ENCODE peak calls at places on chromosomes 16 and 17, in ten cellular contexts. K is bronchial epithelial cell; L is HS-27A; I is activated CD8-positive, alpha-beta memory T cell treated with anti-CD3 and anti-CD28 coated beads for 1 hour; Z is HT1080; D is nucleus accumbens; O is A549; H is WTC11; R is kidney; S is AG09309. V is an unnamed sample.

GRCh38 chr16:48384305-48384981 is 770 bp downstream of the SIAH1 start:
- DNase-seq in O (peak; percentile 71), D (peak; percentile 63), R (peak; percentile 89), I (no peak), K (no peak), S (no peak), Z (no peak), L (no peak), H (peak; percentile 64), V (no peak)

GRCh38 chr16:87556941-87557459 is 45.3 kb upstream of the JPH3 start:
- DNase-seq in D (no peak), L (no peak), I (no peak), H (no peak), O (no peak), Z (no peak), K (no peak), R (peak; percentile 92), S (no peak), V (no peak)

GRCh38 chr16:75546293-75546692 is 9.8 kb downstream of the TMEM231 start:
- DNase-seq in Z (no peak), L (no peak), O (no peak), D (no peak), H (no peak), I (no peak), R (no peak), S (no peak), K (no peak), V (no peak)

GRCh38 chr17:5780476-5780875 is 196.2 kb upstream of the NLRP1 start:
- DNase-seq in L (no peak), Z (peak; percentile 70), D (no peak), R (no peak), K (peak; percentile 85), O (no peak), S (no peak), I (no peak), H (no peak), V (peak; percentile 70)

GRCh38 chr17:75832164-75832651 is 12.0 kb downstream of the UNC13D start:
- DNase-seq in S (peak; percentile 59), Z (peak; percentile 94), L (no peak), K (peak; percentile 58), I (no peak), R (peak; percentile 70), H (no peak), D (no peak), O (no peak), V (peak; percentile 69)

GRCh38 chr17:73760186-73760758 is 116.0 kb upstream of the SDK2 start:
- DNase-seq in I (no peak), S (no peak), R (peak; percentile 65), H (peak; percentile 64), K (no peak), Z (no peak), L (no peak), D (no peak), O (no peak), V (no peak)

GRCh38 chr16:83797013-83797412 is 10.8 kb upstream of the HSBP1 start:
- DNase-seq in D (no peak), L (no peak), Z (no peak), R (no peak), H (no peak), O (no peak), S (no peak), K (no peak), I (no peak), V (no peak)

GRCh38 chr16:61480250-61480649 is 556.0 kb downstream of the CDH8 start:
- DNase-seq in H (no peak), L (no peak), R (no peak), Z (no peak), K (no peak), S (no peak), I (no peak), D (no peak), O (no peak), V (no peak)

GRCh38 chr17:51251010-51251409 is 8.8 kb downstream of the MBTD1 start:
- DNase-seq in R (no peak), L (no peak), O (no peak), K (peak; percentile 18), I (no peak), Z (peak; percentile 69), H (no peak), S (no peak), D (no peak), V (no peak)

GRCh38 chr16:722835-723633 is 2.1 kb downstream of the ANTKMT start:
- DNase-seq in D (no peak), R (no peak), Z (no peak), I (no peak), L (no peak), O (no peak), H (no peak), K (no peak), S (no peak), V (no peak)

GRCh38 chr16:65754799-65755691 is 611.4 kb upstream of the CDH5 start:
- DNase-seq in L (no peak), K (no peak), H (no peak), Z (no peak), S (peak; percentile 72), D (no peak), R (peak; percentile 70), O (no peak), I (no peak), V (no peak)

GRCh38 chr16:4350787-4351659 is at the start of gene PAM16:
- DNase-seq in L (peak; percentile 89), I (peak; percentile 91), R (peak; percentile 99), S (no peak), O (peak; percentile 85), Z (peak; percentile 89), D (peak; percentile 95), K (peak; percentile 81), H (peak; percentile 99), V (peak; percentile 87)

GRCh38 chr16:89113661-89114060 is 20.0 kb downstream of the ACSF3 start:
- DNase-seq in D (no peak), Z (no peak), L (no peak), S (no peak), I (no peak), K (no peak), O (no peak), R (peak; percentile 70), H (no peak), V (no peak)

GRCh38 chr17:36124879-36125824 is 21.5 kb downstream of the CCL4 start:
- DNase-seq in R (no peak), O (no peak), K (no peak), L (no peak), H (peak; percentile 31), D (no peak), Z (no peak), I (no peak), S (no peak), V (no peak)

GRCh38 chr16:53150769-53151168 is 96.0 kb downstream of the CHD9 start:
- DNase-seq in K (no peak), L (no peak), O (no peak), S (no peak), D (no peak), Z (no peak), I (no peak), H (no peak), R (no peak), V (no peak)

GRCh38 chr17:19291646-19292376 is 54.6 kb downstream of the EPN2 start:
- DNase-seq in Z (no peak), D (no peak), R (no peak), S (no peak), K (no peak), I (no peak), L (no peak), O (no peak), H (no peak), V (no peak)

GRCh38 chr16:69833357-69833781 is 71.2 kb downstream of the WWP2 start:
- DNase-seq in K (no peak), H (no peak), R (no peak), Z (no peak), D (no peak), I (no peak), O (no peak), L (no peak), S (peak; percentile 4), V (no peak)

GRCh38 chr16:47712276-47713224 is 251.4 kb downstream of the PHKB start:
- DNase-seq in I (no peak), L (no peak), S (no peak), K (no peak), D (no peak), Z (no peak), H (no peak), R (peak; percentile 73), O (no peak), V (no peak)

GRCh38 chr17:7045492-7046126 is 1.7 kb upstream of the SLC16A11 start:
- DNase-seq in S (no peak), L (peak; percentile 29), H (no peak), R (no peak), D (no peak), K (peak; percentile 84), I (no peak), O (peak; percentile 76), Z (peak; percentile 66), V (peak; percentile 44)

GRCh38 chr16:20675488-20676267 is 21.8 kb downstream of the ACSM1 start:
- DNase-seq in L (no peak), Z (no peak), O (no peak), R (no peak), K (peak; percentile 70), S (no peak), I (no peak), D (no peak), H (peak; percentile 31), V (no peak)

GRCh38 chr17:2025622-2026309 is 632 bp upstream of the RTN4RL1 start:
- DNase-seq in O (peak; percentile 97), Z (peak; percentile 75), D (peak; percentile 45), K (peak; percentile 55), R (peak; percentile 86), H (peak; percentile 62), S (no peak), L (no peak), I (no peak), V (no peak)

GRCh38 chr17:81488276-81488860 is 24.2 kb downstream of the ACTG1 start:
- DNase-seq in S (no peak), K (no peak), L (no peak), R (no peak), D (no peak), H (no peak), I (no peak), O (no peak), Z (no peak), V (no peak)

GRCh38 chr17:61837175-61838051 is 25.9 kb downstream of the BRIP1 start:
- DNase-seq in R (no peak), D (no peak), I (peak; percentile 6), O (peak; percentile 58), L (peak; percentile 27), K (peak; percentile 52), H (peak; percentile 51), S (peak; percentile 33), Z (peak; percentile 39), V (peak; percentile 34)

GRCh38 chr17:76468634-76469010 is 1.2 kb downstream of the AANAT start:
- DNase-seq in K (no peak), H (no peak), D (no peak), L (no peak), S (no peak), O (no peak), R (no peak), Z (no peak), I (no peak), V (no peak)

GRCh38 chr16:2785101-2785991 is 2.0 kb downstream of the PRSS33 start:
- DNase-seq in K (no peak), S (no peak), I (no peak), D (no peak), O (no peak), R (no peak), Z (no peak), H (peak; percentile 36), L (no peak), V (no peak)

GRCh38 chr17:19383681-19384470 is 3.1 kb downstream of the MFAP4 start:
- DNase-seq in R (peak; percentile 66), I (no peak), K (no peak), D (no peak), H (no peak), Z (no peak), S (no peak), L (no peak), O (no peak), V (no peak)

GRCh38 chr17:50218771-50219315 is 17.4 kb upstream of the COL1A1 start:
- DNase-seq in Z (peak; percentile 90), R (no peak), K (peak; percentile 81), L (peak; percentile 96), O (no peak), I (no peak), S (peak; percentile 92), D (no peak), H (no peak), V (peak; percentile 97)

GRCh38 chr17:78674595-78675315 is 97.6 kb upstream of the DNAH17 start:
- DNase-seq in S (no peak), O (no peak), D (no peak), R (no peak), L (no peak), H (peak; percentile 53), I (no peak), K (no peak), Z (no peak), V (no peak)